ENCODE peak calls at places on chromosomes 5 and 9, in four cellular contexts. A, M, V and J are unnamed samples.

GRCh38 chr5:8943301-8943700 is 602.6 kb downstream of the SEMA5A start:
- DNase-seq in A (no peak), M (no peak), V (peak), J (peak)

GRCh38 chr5:142235050-142235797 is 89.6 kb downstream of the SPRY4 start:
- DNase-seq in A (no peak), M (no peak), V (no peak), J (no peak)

GRCh38 chr5:139639619-139640431 is 8.3 kb upstream of the CXXC5 start:
- DNase-seq in A (no peak), M (peak), V (peak), J (no peak)

GRCh38 chr5:134647750-134648424 is 698 bp upstream of the SEC24A start:
- DNase-seq in A (peak), M (no peak), V (peak), J (peak)

GRCh38 chr5:134994560-134995156 is 27.0 kb downstream of the CATSPER3 start:
- DNase-seq in A (no peak), M (no peak), V (no peak), J (no peak)

GRCh38 chr9:113929634-113930092 is 53.6 kb downstream of the ZNF618 start:
- DNase-seq in A (no peak), M (no peak), V (peak), J (no peak)

GRCh38 chr5:134523543-134524136 is 1.8 kb upstream of the JADE2 start:
- DNase-seq in A (no peak), M (no peak), V (no peak), J (no peak)

GRCh38 chr9:12708562-12709298 is 15.5 kb downstream of the TYRP1 start:
- DNase-seq in A (no peak), M (no peak), V (peak), J (peak)

GRCh38 chr5:169280286-169280685 is 20.7 kb downstream of the SLIT3 start:
- DNase-seq in A (no peak), M (no peak), V (no peak), J (no peak)

GRCh38 chr5:90170231-90170630 is 239.3 kb downstream of the CETN3 start:
- DNase-seq in A (no peak), M (no peak), V (no peak), J (no peak)

GRCh38 chr5:42595597-42595996 is 161.0 kb upstream of the CCDC152 start:
- DNase-seq in A (no peak), M (no peak), V (no peak), J (no peak)

GRCh38 chr5:81232449-81233079 is 558 bp upstream of the CKMT2 start:
- DNase-seq in A (no peak), M (peak), V (no peak), J (no peak)

GRCh38 chr5:77175235-77175634 is 35.2 kb upstream of the PDE8B start:
- DNase-seq in A (no peak), M (no peak), V (no peak), J (no peak)

GRCh38 chr5:175663191-175664184 is 5.6 kb downstream of the HRH2 start:
- DNase-seq in A (no peak), M (no peak), V (no peak), J (no peak)

GRCh38 chr9:106757539-106757938 is 105.4 kb upstream of the ZNF462 start:
- DNase-seq in A (no peak), M (no peak), V (no peak), J (no peak)

GRCh38 chr5:136864960-136865359 is 499.6 kb upstream of the TRPC7 start:
- DNase-seq in A (no peak), M (no peak), V (no peak), J (no peak)

GRCh38 chr5:134430001-134430569 is 18.4 kb upstream of the CDKN2AIPNL start:
- DNase-seq in A (peak), M (no peak), V (no peak), J (no peak)

GRCh38 chr5:79935992-79936643 is 54.9 kb downstream of the MTX3 start:
- DNase-seq in A (no peak), M (peak), V (peak), J (no peak)
- H3K4me3 ChIP-seq in A (no peak), M (no peak), V (no peak), J (no peak)

GRCh38 chr5:122292357-122292756 is 19.7 kb upstream of the SNCAIP start:
- DNase-seq in A (no peak), M (no peak), V (peak), J (no peak)

GRCh38 chr5:122300374-122300773 is 11.7 kb upstream of the SNCAIP start:
- DNase-seq in A (peak), M (no peak), V (no peak), J (no peak)

GRCh38 chr5:122297587-122298298 is 14.3 kb upstream of the SNCAIP start:
- DNase-seq in A (peak), M (no peak), V (no peak), J (no peak)

GRCh38 chr5:122291000-122291592 is 20.9 kb upstream of the SNCAIP start:
- DNase-seq in A (no peak), M (no peak), V (no peak), J (no peak)

GRCh38 chr5:122295138-122295537 is 16.9 kb upstream of the SNCAIP start:
- DNase-seq in A (peak), M (no peak), V (no peak), J (no peak)
- TF ChIP-seq CTCF in A (peak), M (no peak), V (peak), J (peak)

GRCh38 chr9:97848582-97849237 is 4.3 kb upstream of the FOXE1 start:
- DNase-seq in A (no peak), M (no peak), V (peak), J (no peak)
- H3K4me3 ChIP-seq in A (peak), M (peak), V (peak), J (peak)

GRCh38 chr5:167582263-167582662 is 709.2 kb upstream of the WWC1 start:
- DNase-seq in A (no peak), M (no peak), V (peak), J (no peak)
- TF ChIP-seq CTCF in A (no peak), M (no peak), V (peak), J (no peak)

DNA sequence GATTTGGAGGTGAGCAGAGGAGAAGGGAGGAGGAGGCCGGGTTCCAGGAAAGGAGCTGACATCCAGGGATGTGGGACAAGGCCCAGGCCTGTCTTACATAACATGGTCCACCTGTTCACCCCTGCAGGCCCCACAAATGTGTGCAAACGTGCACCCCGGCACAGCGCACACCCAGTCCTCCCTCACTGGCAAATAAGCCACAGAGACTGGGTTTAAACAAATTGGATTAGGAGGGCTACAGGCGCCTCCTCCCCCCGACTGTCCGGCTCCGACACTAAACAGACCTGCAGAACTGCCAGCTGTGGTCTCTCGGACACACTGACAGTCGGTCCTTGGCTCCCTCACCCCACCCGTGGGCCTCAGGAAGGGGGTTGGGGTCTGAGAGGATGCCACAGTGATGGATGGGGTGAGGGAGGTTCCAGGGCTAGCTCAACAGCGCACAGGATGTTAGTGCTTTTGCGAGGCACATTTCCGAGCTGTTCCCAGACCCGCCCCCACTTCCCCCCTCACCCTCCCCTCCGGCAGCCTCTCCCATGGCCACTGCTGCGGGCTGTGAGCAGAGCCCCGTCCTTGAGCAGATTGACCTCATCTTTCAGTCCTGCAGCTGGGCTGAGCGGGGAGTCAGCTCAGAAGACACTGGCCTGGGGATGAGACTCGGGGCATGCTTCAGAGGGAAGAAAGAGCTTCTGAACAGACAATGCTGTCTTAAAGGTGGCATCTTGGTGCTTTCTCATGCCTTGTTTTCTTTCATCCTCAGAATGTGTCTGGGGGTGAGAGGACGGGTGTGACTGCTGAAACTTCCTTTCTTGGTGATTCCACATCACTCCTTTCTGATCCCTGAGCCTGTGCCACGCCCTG is 43.6 kb upstream of the IL17B start:
- DNase-seq in A (no peak), M (peak), V (peak), J (no peak)
- H3K4me3 ChIP-seq in A (no peak), M (no peak), V (no peak), J (no peak)